ENCODE peak calls at places on chromosomes 2 and 18, in five cellular contexts. One of them, this sample, is unnamed.

GRCh38 chr2:239463541-239464165 is 62.8 kb upstream of the HDAC4 start:
- DNase-seq in iPS DF 6.9: no peak
- DNase-seq in DND-41: no peak
- DNase-seq in cardiac muscle cell: no peak
- DNase-seq in NCI-H1436: no peak
- DNase-seq in this sample: peak

GRCh38 chr2:222912117-222912516 is 51.3 kb downstream of the ACSL3 start:
- DNase-seq in iPS DF 6.9: no peak
- DNase-seq in cardiac muscle cell: peak
- DNase-seq in NCI-H1436: no peak
- DNase-seq in DND-41: no peak
- DNase-seq in this sample: no peak

GRCh38 chr2:122639721-122640120 is 884.3 kb downstream of the TSN start:
- DNase-seq in cardiac muscle cell: no peak
- DNase-seq in NCI-H1436: no peak
- DNase-seq in DND-41: no peak
- DNase-seq in iPS DF 6.9: no peak
- DNase-seq in this sample: no peak

GRCh38 chr2:128809256-128809636 is 490.6 kb upstream of the HS6ST1 start:
- DNase-seq in cardiac muscle cell: peak
- DNase-seq in DND-41: no peak
- DNase-seq in iPS DF 6.9: no peak
- DNase-seq in NCI-H1436: no peak
- DNase-seq in this sample: peak

GRCh38 chr2:225103737-225104141 is 61.5 kb upstream of the DOCK10 start:
- DNase-seq in NCI-H1436: no peak
- DNase-seq in DND-41: no peak
- DNase-seq in iPS DF 6.9: no peak
- DNase-seq in cardiac muscle cell: peak
- DNase-seq in this sample: no peak

GRCh38 chr18:70454705-70455322 is 166.0 kb downstream of the SOCS6 start:
- DNase-seq in DND-41: peak
- DNase-seq in NCI-H1436: peak
- DNase-seq in cardiac muscle cell: peak
- DNase-seq in iPS DF 6.9: peak
- DNase-seq in this sample: no peak

GRCh38 chr18:79877163-79878091 is 74.0 kb downstream of the SLC66A2 start:
- DNase-seq in cardiac muscle cell: no peak
- DNase-seq in iPS DF 6.9: no peak
- DNase-seq in NCI-H1436: no peak
- DNase-seq in DND-41: no peak
- DNase-seq in this sample: peak

GRCh38 chr18:72768681-72769229 is 99.0 kb downstream of the NETO1 start:
- DNase-seq in DND-41: no peak
- DNase-seq in iPS DF 6.9: no peak
- DNase-seq in NCI-H1436: no peak
- DNase-seq in cardiac muscle cell: no peak
- DNase-seq in this sample: no peak

GRCh38 chr2:135820003-135820618 is 16.9 kb downstream of the LCT start:
- DNase-seq in iPS DF 6.9: no peak
- DNase-seq in NCI-H1436: no peak
- DNase-seq in cardiac muscle cell: peak
- DNase-seq in DND-41: peak
- DNase-seq in this sample: no peak

GRCh38 chr2:144466637-144467036 is 53.3 kb downstream of the ZEB2 start:
- DNase-seq in iPS DF 6.9: no peak
- DNase-seq in DND-41: no peak
- DNase-seq in cardiac muscle cell: no peak
- DNase-seq in NCI-H1436: peak
- DNase-seq in this sample: no peak

GRCh38 chr2:159968282-159968900 is 94.0 kb downstream of the PLA2R1 start:
- DNase-seq in iPS DF 6.9: peak
- DNase-seq in NCI-H1436: peak
- DNase-seq in DND-41: peak
- DNase-seq in cardiac muscle cell: peak
- DNase-seq in this sample: no peak

GRCh38 chr2:71690231-71690834 is 237.0 kb downstream of the DYSF start:
- DNase-seq in NCI-H1436: no peak
- DNase-seq in DND-41: no peak
- DNase-seq in iPS DF 6.9: no peak
- DNase-seq in cardiac muscle cell: no peak
- DNase-seq in this sample: no peak

GRCh38 chr2:191748528-191749180 is 70.7 kb downstream of the NABP1 start:
- DNase-seq in DND-41: no peak
- DNase-seq in cardiac muscle cell: peak
- DNase-seq in iPS DF 6.9: no peak
- DNase-seq in NCI-H1436: no peak
- DNase-seq in this sample: no peak

GRCh38 chr2:240999873-241000541 is 1.6 kb downstream of the SNED1 start:
- DNase-seq in cardiac muscle cell: no peak
- DNase-seq in DND-41: no peak
- DNase-seq in iPS DF 6.9: no peak
- DNase-seq in NCI-H1436: no peak
- DNase-seq in this sample: peak

GRCh38 chr2:65604246-65604645 is 171.8 kb upstream of the SPRED2 start:
- DNase-seq in cardiac muscle cell: peak
- DNase-seq in iPS DF 6.9: no peak
- DNase-seq in NCI-H1436: no peak
- DNase-seq in DND-41: no peak
- DNase-seq in this sample: no peak

GRCh38 chr18:75827781-75828274 is 400.3 kb upstream of the SMIM21 start:
- DNase-seq in NCI-H1436: no peak
- DNase-seq in cardiac muscle cell: no peak
- DNase-seq in iPS DF 6.9: no peak
- DNase-seq in DND-41: no peak
- DNase-seq in this sample: no peak

GRCh38 chr18:46459789-46460455 is 197.1 kb downstream of the LOXHD1 start:
- DNase-seq in DND-41: no peak
- DNase-seq in cardiac muscle cell: no peak
- DNase-seq in iPS DF 6.9: no peak
- DNase-seq in NCI-H1436: no peak
- DNase-seq in this sample: no peak

GRCh38 chr18:11412790-11413189 is 196.6 kb upstream of the SLC35G4 start:
- DNase-seq in NCI-H1436: no peak
- DNase-seq in cardiac muscle cell: no peak
- DNase-seq in DND-41: no peak
- DNase-seq in iPS DF 6.9: no peak
- DNase-seq in this sample: no peak

GRCh38 chr18:63031439-63031838 is 288.1 kb downstream of the BCL2 start:
- DNase-seq in iPS DF 6.9: no peak
- DNase-seq in DND-41: no peak
- DNase-seq in cardiac muscle cell: no peak
- DNase-seq in NCI-H1436: no peak
- DNase-seq in this sample: no peak

GRCh38 chr18:68244786-68245185 is 470.1 kb downstream of the TMX3 start:
- DNase-seq in iPS DF 6.9: no peak
- DNase-seq in NCI-H1436: no peak
- DNase-seq in DND-41: no peak
- DNase-seq in cardiac muscle cell: peak
- DNase-seq in this sample: no peak

GRCh38 chr2:112834379-112835014 is 2.1 kb downstream of the IL1B start:
- DNase-seq in iPS DF 6.9: no peak
- DNase-seq in NCI-H1436: no peak
- DNase-seq in DND-41: no peak
- DNase-seq in cardiac muscle cell: peak
- DNase-seq in this sample: no peak

GRCh38 chr2:140376686-140377085 is 1596.5 kb upstream of the NXPH2 start:
- DNase-seq in NCI-H1436: no peak
- DNase-seq in iPS DF 6.9: no peak
- DNase-seq in cardiac muscle cell: no peak
- DNase-seq in DND-41: no peak
- DNase-seq in this sample: no peak

GRCh38 chr2:237704476-237705224 is 77.3 kb downstream of the LRRFIP1 start:
- DNase-seq in cardiac muscle cell: peak
- DNase-seq in iPS DF 6.9: no peak
- DNase-seq in NCI-H1436: no peak
- DNase-seq in DND-41: no peak
- DNase-seq in this sample: peak

GRCh38 chr2:111919362-111919761 is 21.0 kb downstream of the MERTK start:
- DNase-seq in iPS DF 6.9: no peak
- DNase-seq in NCI-H1436: no peak
- DNase-seq in DND-41: no peak
- DNase-seq in cardiac muscle cell: no peak
- DNase-seq in this sample: no peak

GRCh38 chr2:24410976-24411375 is 50.6 kb upstream of the ITSN2 start:
- DNase-seq in NCI-H1436: no peak
- DNase-seq in iPS DF 6.9: no peak
- DNase-seq in DND-41: no peak
- DNase-seq in cardiac muscle cell: no peak
- DNase-seq in this sample: no peak

GRCh38 chr2:209977386-209978239 is 24.8 kb upstream of the RPE start:
- DNase-seq in NCI-H1436: peak
- DNase-seq in cardiac muscle cell: peak
- DNase-seq in iPS DF 6.9: no peak
- DNase-seq in DND-41: no peak
- DNase-seq in this sample: no peak

GRCh38 chr2:24199968-24200590 is 25.2 kb downstream of the FAM228A start:
- DNase-seq in DND-41: no peak
- DNase-seq in NCI-H1436: no peak
- DNase-seq in iPS DF 6.9: no peak
- DNase-seq in cardiac muscle cell: peak
- DNase-seq in this sample: no peak

GRCh38 chr2:185035906-185036305 is 437.6 kb downstream of the ZNF804A start:
- DNase-seq in DND-41: no peak
- DNase-seq in NCI-H1436: no peak
- DNase-seq in iPS DF 6.9: no peak
- DNase-seq in cardiac muscle cell: no peak
- DNase-seq in this sample: no peak

GRCh38 chr2:31429759-31430438 is 15.4 kb upstream of the XDH start:
- DNase-seq in iPS DF 6.9: no peak
- DNase-seq in DND-41: peak
- DNase-seq in NCI-H1436: no peak
- DNase-seq in cardiac muscle cell: no peak
- DNase-seq in this sample: no peak

GRCh38 chr18:58996131-58996632 is 131.5 kb downstream of the ZNF532 start:
- DNase-seq in cardiac muscle cell: peak
- DNase-seq in DND-41: no peak
- DNase-seq in iPS DF 6.9: no peak
- DNase-seq in NCI-H1436: no peak
- DNase-seq in this sample: no peak

GRCh38 chr2:205686231-205687017 is 4.1 kb downstream of the NRP2 start:
- DNase-seq in DND-41: no peak
- DNase-seq in cardiac muscle cell: peak
- DNase-seq in iPS DF 6.9: no peak
- DNase-seq in NCI-H1436: no peak
- DNase-seq in this sample: no peak

GRCh38 chr2:170500770-170501169 is 214.4 kb upstream of the SP5 start:
- DNase-seq in iPS DF 6.9: no peak
- DNase-seq in cardiac muscle cell: no peak
- DNase-seq in DND-41: no peak
- DNase-seq in NCI-H1436: no peak
- DNase-seq in this sample: no peak

GRCh38 chr2:199405241-199405640 is 52.5 kb downstream of the SATB2 start:
- DNase-seq in NCI-H1436: no peak
- DNase-seq in iPS DF 6.9: peak
- DNase-seq in DND-41: no peak
- DNase-seq in cardiac muscle cell: peak
- DNase-seq in this sample: no peak